ENCODE peak calls at places on chromosome 14, in ten cellular contexts. One of them, this sample, is unnamed.

GRCh38 chr14:68373847-68374582 is 418.9 kb downstream of the ZFP36L1 start:
- DNase-seq in heart right ventricle: no peak
- DNase-seq in fibroblast of lung: no peak
- DNase-seq in psoas muscle: no peak
- DNase-seq in WERI-Rb-1: no peak
- DNase-seq in effector memory CD4-positive, alpha-beta T cell: no peak
- DNase-seq in spleen: no peak
- DNase-seq in SK-N-SH: no peak
- DNase-seq in gastrocnemius medialis: no peak
- DNase-seq in GM23248: no peak
- DNase-seq in this sample: no peak

GRCh38 chr14:56160058-56160457 is 41.8 kb downstream of the PELI2 start:
- DNase-seq in WERI-Rb-1: peak; percentile 26
- DNase-seq in SK-N-SH: no peak
- DNase-seq in effector memory CD4-positive, alpha-beta T cell: no peak
- DNase-seq in GM23248: no peak
- DNase-seq in spleen: no peak
- DNase-seq in psoas muscle: no peak
- DNase-seq in heart right ventricle: no peak
- DNase-seq in gastrocnemius medialis: no peak
- DNase-seq in fibroblast of lung: no peak
- DNase-seq in this sample: no peak

GRCh38 chr14:21066882-21067502 is 3.1 kb upstream of the ARHGEF40 start:
- DNase-seq in fibroblast of lung: peak; percentile 14
- DNase-seq in GM23248: peak; percentile 23
- DNase-seq in SK-N-SH: no peak
- DNase-seq in psoas muscle: no peak
- DNase-seq in effector memory CD4-positive, alpha-beta T cell: no peak
- DNase-seq in heart right ventricle: no peak
- DNase-seq in spleen: no peak
- DNase-seq in gastrocnemius medialis: no peak
- DNase-seq in WERI-Rb-1: no peak
- DNase-seq in this sample: peak; percentile 60

GRCh38 chr14:93017898-93018297 is 94.9 kb downstream of the CHGA start:
- DNase-seq in SK-N-SH: no peak
- DNase-seq in GM23248: no peak
- DNase-seq in fibroblast of lung: no peak
- DNase-seq in gastrocnemius medialis: peak; percentile 55
- DNase-seq in effector memory CD4-positive, alpha-beta T cell: no peak
- DNase-seq in heart right ventricle: no peak
- DNase-seq in psoas muscle: no peak
- DNase-seq in WERI-Rb-1: no peak
- DNase-seq in spleen: no peak
- DNase-seq in this sample: no peak

GRCh38 chr14:105890474-105891220 is 364.3 kb downstream of the TMEM121 start:
- DNase-seq in gastrocnemius medialis: no peak
- DNase-seq in fibroblast of lung: no peak
- DNase-seq in heart right ventricle: peak; percentile 6
- DNase-seq in psoas muscle: peak; percentile 9
- DNase-seq in WERI-Rb-1: peak; percentile 3
- DNase-seq in SK-N-SH: no peak
- DNase-seq in GM23248: no peak
- DNase-seq in spleen: peak; percentile 67
- DNase-seq in effector memory CD4-positive, alpha-beta T cell: no peak
- DNase-seq in this sample: no peak

GRCh38 chr14:78598046-78598652 is 428.0 kb downstream of the NRXN3 start:
- DNase-seq in heart right ventricle: peak; percentile 14
- DNase-seq in fibroblast of lung: peak; percentile 39
- DNase-seq in effector memory CD4-positive, alpha-beta T cell: no peak
- DNase-seq in WERI-Rb-1: peak; percentile 71
- DNase-seq in GM23248: peak; percentile 74
- DNase-seq in psoas muscle: peak; percentile 27
- DNase-seq in SK-N-SH: peak; percentile 70
- DNase-seq in gastrocnemius medialis: peak; percentile 7
- DNase-seq in spleen: no peak
- DNase-seq in this sample: peak; percentile 76

GRCh38 chr14:71403673-71404072 is 496.4 kb downstream of the PCNX1 start:
- DNase-seq in GM23248: peak; percentile 33
- DNase-seq in effector memory CD4-positive, alpha-beta T cell: no peak
- DNase-seq in SK-N-SH: peak; percentile 47
- DNase-seq in fibroblast of lung: peak; percentile 27
- DNase-seq in gastrocnemius medialis: no peak
- DNase-seq in spleen: no peak
- DNase-seq in WERI-Rb-1: peak; percentile 32
- DNase-seq in heart right ventricle: no peak
- DNase-seq in psoas muscle: no peak
- DNase-seq in this sample: no peak

GRCh38 chr14:82621881-82622450 is 1088.3 kb upstream of the SEL1L start:
- DNase-seq in spleen: no peak
- DNase-seq in effector memory CD4-positive, alpha-beta T cell: no peak
- DNase-seq in psoas muscle: no peak
- DNase-seq in gastrocnemius medialis: no peak
- DNase-seq in SK-N-SH: peak; percentile 1
- DNase-seq in WERI-Rb-1: peak; percentile 14
- DNase-seq in heart right ventricle: no peak
- DNase-seq in fibroblast of lung: no peak
- DNase-seq in GM23248: no peak
- DNase-seq in this sample: peak; percentile 3

GRCh38 chr14:92651793-92652382 is 96.5 kb downstream of the LGMN start:
- DNase-seq in gastrocnemius medialis: peak; percentile 40
- DNase-seq in spleen: peak; percentile 95
- DNase-seq in GM23248: no peak
- DNase-seq in psoas muscle: peak; percentile 52
- DNase-seq in fibroblast of lung: no peak
- DNase-seq in WERI-Rb-1: no peak
- DNase-seq in SK-N-SH: no peak
- DNase-seq in heart right ventricle: peak; percentile 53
- DNase-seq in effector memory CD4-positive, alpha-beta T cell: no peak
- DNase-seq in this sample: no peak

GRCh38 chr14:20436363-20436755 is 393 bp upstream of the KLHL33 start:
- DNase-seq in heart right ventricle: no peak
- DNase-seq in spleen: no peak
- DNase-seq in psoas muscle: peak; percentile 29
- DNase-seq in SK-N-SH: no peak
- DNase-seq in effector memory CD4-positive, alpha-beta T cell: no peak
- DNase-seq in WERI-Rb-1: no peak
- DNase-seq in gastrocnemius medialis: no peak
- DNase-seq in fibroblast of lung: peak; percentile 58
- DNase-seq in GM23248: peak; percentile 77
- DNase-seq in this sample: no peak

GRCh38 chr14:36313898-36314297 is 6.5 kb downstream of the MBIP start:
- DNase-seq in spleen: no peak
- DNase-seq in effector memory CD4-positive, alpha-beta T cell: no peak
- DNase-seq in SK-N-SH: no peak
- DNase-seq in psoas muscle: no peak
- DNase-seq in WERI-Rb-1: no peak
- DNase-seq in heart right ventricle: no peak
- DNase-seq in gastrocnemius medialis: no peak
- DNase-seq in GM23248: no peak
- DNase-seq in fibroblast of lung: no peak
- DNase-seq in this sample: no peak
- H3K4me3 ChIP-seq in spleen: no peak overlapping the region
- H3K4me3 ChIP-seq in effector memory CD4-positive, alpha-beta T cell: no peak overlapping the region
- H3K4me3 ChIP-seq in SK-N-SH: no peak overlapping the region
- H3K4me3 ChIP-seq in psoas muscle: no peak overlapping the region
- H3K4me3 ChIP-seq in WERI-Rb-1: no peak overlapping the region
- H3K4me3 ChIP-seq in heart right ventricle: no peak overlapping the region
- H3K4me3 ChIP-seq in gastrocnemius medialis: no peak overlapping the region
- H3K4me3 ChIP-seq in GM23248: no peak overlapping the region
- H3K4me3 ChIP-seq in fibroblast of lung: no peak overlapping the region
- H3K4me3 ChIP-seq in this sample: no peak overlapping the region

DNA sequence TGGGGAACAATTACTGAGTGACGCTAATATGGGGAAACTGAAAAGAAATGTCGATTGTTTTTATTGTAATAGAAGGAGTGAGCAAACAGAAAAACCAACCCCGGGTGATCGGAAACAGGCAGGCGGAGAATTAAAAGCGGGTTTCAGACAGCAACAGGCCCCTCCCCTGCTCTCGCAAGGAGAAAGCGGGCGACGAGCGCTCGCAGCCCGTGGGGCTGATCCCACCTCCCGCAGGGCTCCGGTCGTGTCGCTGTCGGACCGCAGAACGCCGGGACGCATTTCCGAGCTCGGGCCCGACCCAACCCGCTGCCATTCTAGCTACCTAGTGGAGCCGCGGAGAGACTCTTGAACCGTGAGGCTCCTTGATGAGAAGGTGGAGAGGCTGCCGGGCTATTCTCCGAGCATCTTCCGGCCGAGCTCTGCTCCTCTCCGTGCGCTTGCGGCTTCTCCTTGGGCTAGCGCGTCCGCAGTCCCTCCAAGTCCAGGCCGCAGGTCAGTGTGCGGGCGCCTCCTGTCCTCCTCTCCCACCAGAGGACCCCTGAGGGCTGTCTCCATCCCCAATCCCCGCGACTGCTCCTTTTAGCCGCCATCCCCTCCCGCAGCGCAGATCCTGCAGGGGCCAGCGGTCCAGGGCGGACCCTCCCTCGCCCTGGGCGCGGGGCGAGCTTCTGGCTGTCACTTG is 4.1 kb upstream of the PAX9 start:
- DNase-seq in effector memory CD4-positive, alpha-beta T cell: no peak
- DNase-seq in fibroblast of lung: no peak
- DNase-seq in psoas muscle: no peak
- DNase-seq in spleen: no peak
- DNase-seq in heart right ventricle: no peak
- DNase-seq in gastrocnemius medialis: no peak
- DNase-seq in WERI-Rb-1: no peak
- DNase-seq in SK-N-SH: peak; percentile 41
- DNase-seq in GM23248: peak; percentile 42
- DNase-seq in this sample: peak; percentile 77
- H3K27me3 ChIP-seq in effector memory CD4-positive, alpha-beta T cell: peaks cover 65% of the 10 kb centered on the region
- H3K27me3 ChIP-seq in fibroblast of lung: peaks cover 88% of the 10 kb centered on the region
- H3K27me3 ChIP-seq in psoas muscle: peaks cover 5% of the 10 kb centered on the region
- H3K27me3 ChIP-seq in spleen: peaks cover 100% of the 10 kb centered on the region
- H3K27me3 ChIP-seq in heart right ventricle: peaks cover 100% of the 10 kb centered on the region
- H3K27me3 ChIP-seq in gastrocnemius medialis: peaks cover 100% of the 10 kb centered on the region
- H3K27me3 ChIP-seq in WERI-Rb-1: peaks cover 94% of the 10 kb centered on the region
- H3K27me3 ChIP-seq in SK-N-SH: peaks cover 99% of the 10 kb centered on the region
- H3K27me3 ChIP-seq in GM23248: peaks cover 85% of the 10 kb centered on the region
- H3K27me3 ChIP-seq in this sample: peaks cover 94% of the 10 kb centered on the region

GRCh38 chr14:75430106-75430505 is 2.3 kb downstream of the JDP2 start:
- DNase-seq in psoas muscle: peak; percentile 66
- DNase-seq in WERI-Rb-1: no peak
- DNase-seq in spleen: no peak
- DNase-seq in SK-N-SH: no peak
- DNase-seq in heart right ventricle: no peak
- DNase-seq in gastrocnemius medialis: peak; percentile 44
- DNase-seq in fibroblast of lung: peak; percentile 72
- DNase-seq in effector memory CD4-positive, alpha-beta T cell: no peak
- DNase-seq in GM23248: peak; percentile 79
- DNase-seq in this sample: no peak
- H3K4me3 ChIP-seq in psoas muscle: peak overlapping the region; percentile 75
- H3K4me3 ChIP-seq in WERI-Rb-1: no peak overlapping the region
- H3K4me3 ChIP-seq in spleen: peak overlapping the region; percentile 73
- H3K4me3 ChIP-seq in SK-N-SH: no peak overlapping the region
- H3K4me3 ChIP-seq in heart right ventricle: no peak overlapping the region
- H3K4me3 ChIP-seq in gastrocnemius medialis: peak overlapping the region; percentile 86
- H3K4me3 ChIP-seq in fibroblast of lung: peak overlapping the region; percentile 78
- H3K4me3 ChIP-seq in effector memory CD4-positive, alpha-beta T cell: no peak overlapping the region
- H3K4me3 ChIP-seq in GM23248: peak overlapping the region; percentile 99
- H3K4me3 ChIP-seq in this sample: no peak overlapping the region

GRCh38 chr14:24307575-24308341 is at the start of gene CIDEB:
- DNase-seq in gastrocnemius medialis: no peak
- DNase-seq in SK-N-SH: peak; percentile 87
- DNase-seq in psoas muscle: peak; percentile 53
- DNase-seq in GM23248: peak; percentile 75
- DNase-seq in heart right ventricle: no peak
- DNase-seq in fibroblast of lung: peak; percentile 53
- DNase-seq in spleen: peak; percentile 86
- DNase-seq in WERI-Rb-1: peak; percentile 59
- DNase-seq in effector memory CD4-positive, alpha-beta T cell: peak; percentile 31
- DNase-seq in this sample: peak; percentile 90
- H3K27me3 ChIP-seq in gastrocnemius medialis: no peaks in the 10 kb centered on the region
- H3K27me3 ChIP-seq in SK-N-SH: no peaks in the 10 kb centered on the region
- H3K27me3 ChIP-seq in psoas muscle: no peaks in the 10 kb centered on the region
- H3K27me3 ChIP-seq in GM23248: no peaks in the 10 kb centered on the region
- H3K27me3 ChIP-seq in heart right ventricle: no peaks in the 10 kb centered on the region
- H3K27me3 ChIP-seq in fibroblast of lung: no peaks in the 10 kb centered on the region
- H3K27me3 ChIP-seq in spleen: no peaks in the 10 kb centered on the region
- H3K27me3 ChIP-seq in WERI-Rb-1: no peaks in the 10 kb centered on the region
- H3K27me3 ChIP-seq in effector memory CD4-positive, alpha-beta T cell: no peaks in the 10 kb centered on the region
- H3K27me3 ChIP-seq in this sample: no peaks in the 10 kb centered on the region